ENCODE peak calls at places on chromosomes 12 and 14, in six cellular contexts. K, X, O, H, Z and S are unnamed samples.

GRCh38 chr14:23362200-23362599 is 2.8 kb downstream of the EFS start:
- DNase-seq in K (no peak), X (no peak), O (no peak), H (peak), Z (no peak), S (no peak)

GRCh38 chr14:104075530-104076151 is 9.9 kb upstream of the ASPG start:
- DNase-seq in K (no peak), X (no peak), O (no peak), H (peak), Z (no peak), S (no peak)

GRCh38 chr12:77724367-77724957 is 106.2 kb upstream of the NAV3 start:
- DNase-seq in K (no peak), X (no peak), O (no peak), H (peak), Z (peak), S (peak)

GRCh38 chr14:45678163-45678562 is 425.2 kb upstream of the MIS18BP1 start:
- DNase-seq in K (no peak), X (no peak), O (no peak), H (no peak), Z (peak), S (no peak)

GRCh38 chr12:54723653-54724256 is 75.6 kb upstream of the DCD start:
- DNase-seq in K (no peak), X (no peak), O (no peak), H (peak), Z (peak), S (no peak)

GRCh38 chr12:1629338-1630080 is 478 bp downstream of the WNT5B start:
- DNase-seq in K (no peak), X (peak), O (no peak), H (peak), Z (no peak), S (no peak)

GRCh38 chr14:58151701-58152568 is at the start of gene ARMH4:
- DNase-seq in K (peak), X (peak), O (peak), H (peak), Z (peak), S (peak)

GRCh38 chr12:6867407-6868210 is at the start of gene TPI1:
- DNase-seq in K (no peak), X (peak), O (peak), H (peak), Z (peak), S (peak)

GRCh38 chr12:53601296-53601847 is 24.8 kb downstream of the ATF7 start:
- DNase-seq in K (no peak), X (no peak), O (no peak), H (no peak), Z (no peak), S (no peak)

GRCh38 chr14:93790966-93791365 is 2.7 kb upstream of the PRIMA1 start:
- DNase-seq in K (no peak), X (no peak), O (no peak), H (no peak), Z (no peak), S (no peak)

GRCh38 chr14:96622926-96623325 is 120.7 kb downstream of the PAPOLA start:
- DNase-seq in K (no peak), X (no peak), O (no peak), H (no peak), Z (no peak), S (no peak)

GRCh38 chr12:66361703-66362102 is 59.4 kb downstream of the HELB start:
- DNase-seq in K (no peak), X (no peak), O (no peak), H (no peak), Z (no peak), S (no peak)

GRCh38 chr14:24056800-24057184 is 5.0 kb downstream of the CARMIL3 start:
- DNase-seq in K (no peak), X (no peak), O (no peak), H (no peak), Z (no peak), S (no peak)

GRCh38 chr14:95261616-95262510 is 57.8 kb downstream of the CLMN start:
- DNase-seq in K (no peak), X (no peak), O (no peak), H (no peak), Z (peak), S (no peak)

GRCh38 chr12:53995311-53996187 is 4.4 kb upstream of the HOXC9 start:
- DNase-seq in K (no peak), X (no peak), O (no peak), H (peak), Z (no peak), S (peak)

GRCh38 chr14:31950760-31951637 is 126.1 kb upstream of the ARHGAP5 start:
- DNase-seq in K (no peak), X (no peak), O (no peak), H (peak), Z (peak), S (peak)

GRCh38 chr14:33510991-33511390 is 439.9 kb downstream of the EGLN3 start:
- DNase-seq in K (no peak), X (no peak), O (no peak), H (no peak), Z (no peak), S (no peak)

GRCh38 chr12:4997939-4998338 is 45.7 kb upstream of the KCNA5 start:
- DNase-seq in K (no peak), X (no peak), O (no peak), H (peak), Z (peak), S (peak)

GRCh38 chr12:12919666-12920435 is 28.5 kb downstream of the GPRC5A start:
- DNase-seq in K (no peak), X (no peak), O (no peak), H (no peak), Z (no peak), S (no peak)

GRCh38 chr14:104724407-104724980 is 465 bp downstream of the ADSS1 start:
- DNase-seq in K (no peak), X (no peak), O (peak), H (peak), Z (no peak), S (peak)

GRCh38 chr12:121087467-121088207 is 45.0 kb upstream of the P2RX7 start:
- DNase-seq in K (no peak), X (peak), O (no peak), H (no peak), Z (no peak), S (no peak)